ENCODE peak calls at places on chromosomes 6 and 20, in eight cellular contexts. W is A673, O is psoas muscle, F is A549, Y is cardiac muscle cell, T is hepatocyte, A is colonic mucosa, S is adrenal gland. I is an unnamed sample. For H3K4me1, the result is how much of the 10 kb centered on the place peaks cover.

GRCh38 chr20:18299364-18299763 is 11.0 kb downstream of the ZNF133 start:
- DNase-seq in W (no peak), O (no peak), F (no peak), Y (no peak), T (no peak), A (no peak), S (no peak), I (no peak)

GRCh38 chr6:11722805-11723631 is 55.6 kb downstream of the ADTRP start:
- DNase-seq in W (no peak), O (no peak), F (no peak), Y (no peak), T (no peak), A (no peak), S (no peak), I (no peak)

GRCh38 chr20:57475388-57476072 is 49.4 kb downstream of the CTCFL start:
- DNase-seq in W (no peak), O (no peak), F (no peak), Y (no peak), T (no peak), A (no peak), S (no peak), I (no peak)

GRCh38 chr20:36154696-36155628 is at the start of gene EPB41L1:
- DNase-seq in W (peak), O (peak), F (no peak), Y (peak), T (peak), A (no peak), S (peak), I (no peak)

GRCh38 chr6:127069659-127070279 is 48.7 kb upstream of the RSPO3 start:
- DNase-seq in W (peak), O (no peak), F (peak), Y (peak), T (peak), A (no peak), S (no peak), I (no peak)

GRCh38 chr6:149354009-149354408 is 36.5 kb downstream of the TAB2 start:
- DNase-seq in W (no peak), O (no peak), F (no peak), Y (no peak), T (no peak), A (no peak), S (no peak), I (no peak)

GRCh38 chr6:126176266-126176665 is 163.6 kb upstream of the CENPW start:
- DNase-seq in W (peak), O (no peak), F (peak), Y (peak), T (no peak), A (no peak), S (no peak), I (no peak)

GRCh38 chr20:51169813-51170212 is 146.9 kb upstream of the KCNG1 start:
- DNase-seq in W (no peak), O (no peak), F (no peak), Y (no peak), T (no peak), A (no peak), S (no peak), I (no peak)

GRCh38 chr6:150535818-150536220 is 63.9 kb upstream of the PLEKHG1 start:
- DNase-seq in W (no peak), O (no peak), F (no peak), Y (no peak), T (no peak), A (no peak), S (no peak), I (no peak)

GRCh38 chr6:14863896-14864850 is 381.7 kb upstream of the JARID2 start:
- DNase-seq in W (no peak), O (no peak), F (no peak), Y (no peak), T (peak), A (no peak), S (no peak), I (no peak)
- TF ChIP-seq CTCF in W (no peak), O (no peak), F (no peak), Y (peak), T (no peak), A (no peak), S (no peak), I (no peak)

DNA sequence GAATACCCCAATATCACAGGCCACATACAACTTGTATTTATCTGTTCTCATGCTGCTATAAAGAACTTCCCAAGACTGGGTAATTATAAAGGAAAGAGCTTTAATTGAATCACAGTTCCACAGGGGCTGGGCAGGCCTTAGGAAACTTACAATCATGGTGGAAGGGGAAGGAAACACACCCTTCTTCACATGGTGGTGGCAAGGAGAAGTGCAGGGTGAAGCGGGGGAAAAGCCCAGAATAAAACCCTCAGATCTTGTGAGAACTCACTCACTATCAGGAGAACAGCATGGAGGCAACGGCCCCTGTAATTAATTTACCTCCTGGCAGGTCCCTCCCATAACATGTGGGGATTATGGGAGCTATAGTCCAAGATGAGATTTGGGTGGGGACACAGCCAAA is 50.3 kb upstream of the FNDC1 start:
- DNase-seq in W (no peak), O (no peak), F (no peak), Y (no peak), T (no peak), A (no peak), S (no peak), I (no peak)
- H3K4me1 ChIP-seq in W (under half), O (under half), F (under half), Y (under half), T (under half), A (under half), S (under half), I (under half)

GRCh38 chr20:54086444-54087134 is 16.2 kb upstream of the BCAS1 start:
- DNase-seq in W (no peak), O (no peak), F (no peak), Y (peak), T (no peak), A (peak), S (no peak), I (no peak)
- H3K4me3 ChIP-seq in W (no peak), O (no peak), F (no peak), Y (no peak), T (no peak), A (no peak), S (no peak), I (no peak)

GRCh38 chr20:62907377-62908317 is 18.7 kb downstream of the DIDO1 start:
- DNase-seq in W (no peak), O (no peak), F (no peak), Y (no peak), T (no peak), A (no peak), S (no peak), I (no peak)
- TF ChIP-seq CTCF in W (peak), O (peak), F (peak), Y (peak), T (peak), A (peak), S (no peak), I (peak)

GRCh38 chr6:136721467-136721866 is 70.8 kb downstream of the MAP3K5 start:
- DNase-seq in W (no peak), O (no peak), F (no peak), Y (no peak), T (no peak), A (no peak), S (no peak), I (no peak)

GRCh38 chr6:136717297-136717990 is 74.8 kb downstream of the MAP3K5 start:
- DNase-seq in W (no peak), O (no peak), F (no peak), Y (peak), T (no peak), A (no peak), S (no peak), I (no peak)

GRCh38 chr6:136718486-136718885 is 73.8 kb downstream of the MAP3K5 start:
- DNase-seq in W (no peak), O (no peak), F (no peak), Y (no peak), T (no peak), A (no peak), S (no peak), I (no peak)

GRCh38 chr6:136719280-136720044 is 72.8 kb downstream of the MAP3K5 start:
- DNase-seq in W (peak), O (no peak), F (no peak), Y (no peak), T (no peak), A (no peak), S (no peak), I (no peak)

GRCh38 chr6:136720045-136720760 is 72.1 kb downstream of the MAP3K5 start:
- DNase-seq in W (peak), O (no peak), F (no peak), Y (no peak), T (no peak), A (no peak), S (no peak), I (no peak)
- H3K4me1 ChIP-seq in W (under half), O (under half), F (under half), Y (under half), T (under half), A (under half), S (under half), I (under half)

DNA sequence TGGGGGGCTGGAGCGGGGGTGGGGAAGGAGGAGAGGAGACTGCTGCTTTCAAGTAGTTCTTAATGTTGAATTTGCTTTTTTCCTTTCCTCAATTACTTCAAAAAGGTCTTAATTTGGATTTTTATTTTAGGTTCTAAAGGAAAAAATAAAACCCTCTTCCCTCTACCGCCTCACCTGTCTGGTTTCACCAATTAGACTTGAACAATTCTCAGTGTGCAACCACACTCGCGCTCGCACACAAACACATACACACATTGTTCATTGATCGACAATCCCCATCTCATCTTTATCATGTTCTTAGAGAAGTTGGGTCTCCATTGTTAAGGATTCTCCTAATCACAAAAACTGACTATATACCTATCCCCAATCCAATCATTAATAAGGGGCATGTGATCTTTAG is 97.3 kb downstream of the HFE start:
- DNase-seq in W (no peak), O (no peak), F (no peak), Y (no peak), T (no peak), A (no peak), S (no peak), I (no peak)
- H3K4me3 ChIP-seq in W (peak), O (no peak), F (peak), Y (peak), T (peak), A (no peak), S (no peak), I (no peak)